ENCODE peak calls at places on chromosomes 4 and X, in five cellular contexts. X is IMR-90, B is A549, F is K562, K is H1. U is an unnamed sample.

GRCh38 chr4:1720163-1720983 is 750 bp downstream of the TMEM129 start:
- DNase-seq in X (peak), B (no peak), F (peak), K (peak), U (no peak)

GRCh38 chr4:88674565-88674964 is 23.1 kb downstream of the NAP1L5 start:
- DNase-seq in X (peak), B (no peak), F (no peak), K (no peak), U (no peak)

GRCh38 chr4:107600456-107600855 is 119.6 kb downstream of the PAPSS1 start:
- DNase-seq in X (peak), B (no peak), F (no peak), K (no peak), U (no peak)

GRCh38 chr4:36322921-36323354 is 41.5 kb downstream of the DTHD1 start:
- DNase-seq in X (no peak), B (no peak), F (no peak), K (no peak), U (no peak)

GRCh38 chrX:38939067-38939466 is 137.8 kb downstream of the MID1IP1 start:
- DNase-seq in X (peak), B (no peak), F (no peak), K (no peak), U (no peak)

GRCh38 chr4:171378323-171378722 is 434.9 kb upstream of the GALNTL6 start:
- DNase-seq in X (no peak), B (no peak), F (no peak), K (no peak), U (no peak)

GRCh38 chr4:111847256-111848108 is 297.8 kb upstream of the FAM241A start:
- DNase-seq in X (no peak), B (no peak), F (no peak), K (no peak), U (peak)

GRCh38 chrX:135707880-135708279 is 5.6 kb upstream of the CT45A1 start:
- DNase-seq in X (no peak), B (peak), F (peak), K (peak), U (peak)

GRCh38 chr4:151012836-151013235 is 2.2 kb downstream of the LRBA start:
- DNase-seq in X (no peak), B (no peak), F (no peak), K (no peak), U (no peak)

GRCh38 chr4:12118651-12119213 is 690.0 kb upstream of the HS3ST1 start:
- DNase-seq in X (no peak), B (no peak), F (no peak), K (no peak), U (no peak)

GRCh38 chr4:107392951-107393350 is 327.1 kb downstream of the PAPSS1 start:
- DNase-seq in X (peak), B (no peak), F (no peak), K (no peak), U (no peak)

GRCh38 chr4:13544556-13545393 is 467 bp upstream of the NKX3-2 start:
- DNase-seq in X (peak), B (peak), F (peak), K (peak), U (peak)

GRCh38 chrX:143788265-143788664 is 67.7 kb upstream of the SPANXN2 start:
- DNase-seq in X (no peak), B (peak), F (no peak), K (no peak), U (no peak)

GRCh38 chr4:51836531-51836930 is 6.4 kb upstream of the DCUN1D4 start:
- DNase-seq in X (no peak), B (no peak), F (peak), K (no peak), U (no peak)

GRCh38 chr4:184675018-184675417 is 25.5 kb downstream of the PRIMPOL start:
- DNase-seq in X (no peak), B (no peak), F (no peak), K (no peak), U (no peak)

GRCh38 chrX:17120816-17121215 is 174.4 kb downstream of the REPS2 start:
- DNase-seq in X (no peak), B (no peak), F (no peak), K (no peak), U (no peak)

GRCh38 chr4:140952709-140953108 is 180.6 kb downstream of the RNF150 start:
- DNase-seq in X (peak), B (no peak), F (no peak), K (no peak), U (no peak)

GRCh38 chr4:68490826-68491457 is 43.7 kb downstream of the TMPRSS11E start:
- DNase-seq in X (no peak), B (no peak), F (no peak), K (no peak), U (no peak)

GRCh38 chrX:110665636-110666035 is 130.0 kb downstream of the CHRDL1 start:
- DNase-seq in X (peak), B (peak), F (peak), K (peak), U (peak)

GRCh38 chr4:34183916-34184315 is 2060.4 kb downstream of the ARAP2 start:
- DNase-seq in X (no peak), B (no peak), F (no peak), K (no peak), U (no peak)

GRCh38 chr4:2833671-2834000 is 10.0 kb upstream of the ADD1 start:
- DNase-seq in X (no peak), B (no peak), F (no peak), K (no peak), U (no peak)

GRCh38 chrX:68504237-68504636 is 5.4 kb downstream of the YIPF6 start:
- DNase-seq in X (peak), B (peak), F (no peak), K (no peak), U (no peak)

GRCh38 chr4:80336582-80336981 is 1.1 kb downstream of the CFAP299 start:
- DNase-seq in X (peak), B (peak), F (peak), K (peak), U (peak)

GRCh38 chrX:79117078-79117477 is 27.4 kb upstream of the GPR174 start:
- DNase-seq in X (no peak), B (no peak), F (no peak), K (no peak), U (no peak)

GRCh38 chr4:102687373-102687981 is 73.3 kb downstream of the MANBA start:
- DNase-seq in X (peak), B (peak), F (no peak), K (no peak), U (no peak)

GRCh38 chr4:114108869-114109268 is 129.4 kb upstream of the ARSJ start:
- DNase-seq in X (peak), B (peak), F (no peak), K (no peak), U (peak)

GRCh38 chrX:107678957-107679740 is 50.8 kb downstream of the PRPS1 start:
- DNase-seq in X (peak), B (peak), F (peak), K (no peak), U (no peak)

GRCh38 chrX:139967300-139967699 is 2.0 kb upstream of the CXorf66 start:
- DNase-seq in X (no peak), B (peak), F (peak), K (no peak), U (peak)

GRCh38 chrX:71221145-71221544 is 1.9 kb upstream of the GJB1 start:
- DNase-seq in X (no peak), B (no peak), F (no peak), K (no peak), U (no peak)

GRCh38 chrX:71222929-71223328 is at the start of gene GJB1:
- DNase-seq in X (no peak), B (no peak), F (no peak), K (no peak), U (no peak)

GRCh38 chrX:71225661-71226060 is 2.6 kb downstream of the GJB1 start:
- DNase-seq in X (no peak), B (no peak), F (no peak), K (no peak), U (no peak)

GRCh38 chrX:71224969-71225368 is 1.9 kb downstream of the GJB1 start:
- DNase-seq in X (no peak), B (no peak), F (no peak), K (no peak), U (peak)

GRCh38 chrX:71224098-71224708 is 1.2 kb downstream of the GJB1 start:
- DNase-seq in X (no peak), B (no peak), F (no peak), K (no peak), U (no peak)
- TF ChIP-seq MAFK in X (no peak), B (no peak), F (no peak), K (no peak), U (no peak)

GRCh38 chr4:48445704-48446103 is 37.4 kb upstream of the SLC10A4 start:
- DNase-seq in X (peak), B (peak), F (no peak), K (no peak), U (no peak)
- TF ChIP-seq MAFK in X (no peak), B (no peak), F (no peak), K (no peak), U (no peak)

DNA sequence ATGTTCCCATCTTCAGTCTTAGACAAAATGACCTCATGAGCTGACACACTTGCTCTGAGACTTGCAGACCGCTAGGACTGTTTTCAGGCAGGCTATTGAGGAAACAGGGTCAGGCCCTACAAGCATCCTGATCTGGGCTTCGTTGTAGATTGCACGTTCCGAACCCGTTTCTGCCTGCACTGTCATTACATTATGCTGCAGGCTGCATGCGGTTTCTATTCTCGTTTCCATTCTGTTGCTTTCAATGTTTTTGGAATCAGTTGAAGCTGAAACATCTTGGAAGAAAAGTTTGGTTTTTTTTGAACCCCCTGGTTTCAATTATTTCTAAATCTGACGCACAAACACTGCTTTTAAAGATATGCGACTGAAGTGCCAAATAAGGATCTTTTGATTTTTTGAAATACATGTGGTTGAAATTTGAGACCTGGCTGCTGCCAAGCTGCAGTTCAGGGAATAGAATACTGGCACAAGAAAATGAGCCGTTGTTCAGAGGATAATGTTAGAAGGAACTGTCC is 716.1 kb upstream of the INTU start:
- DNase-seq in X (peak), B (no peak), F (peak), K (no peak), U (no peak)
- TF ChIP-seq MAFK in X (no peak), B (no peak), F (no peak), K (no peak), U (no peak)

GRCh38 chr4:157804169-157804543 is 368.7 kb downstream of the GASK1B start:
- DNase-seq in X (no peak), B (no peak), F (no peak), K (no peak), U (peak)
- TF ChIP-seq MAFK in X (no peak), B (no peak), F (no peak), K (no peak), U (no peak)

U was measured in HepG2.